ENCODE peak calls at places on chromosome 4, in four cellular contexts. V is stimulated activated CD4-positive, alpha-beta T cell treated with anti-CD3 and anti-CD28 coated beads, Interleukin-12 subunit alpha, Interleukin-12 subunit beta, amount 100 ng/mL, for 48 hours; O is NT2/D1; H is HFFc6. J is an unnamed sample.

GRCh38 chr4:7270121-7270520 is 77.8 kb downstream of the SORCS2 start:
- DNase-seq in O (no peak), H (no peak), V (no peak), J (no peak)

GRCh38 chr4:26826721-26827120 is 33.9 kb upstream of the STIM2 start:
- DNase-seq in V (no peak), O (no peak), H (no peak), J (no peak)

GRCh38 chr4:139659735-139660424 is 5.7 kb upstream of the MGST2 start:
- DNase-seq in H (no peak), V (no peak), O (no peak), J (no peak)

GRCh38 chr4:8849266-8850073 is 22.2 kb downstream of the HMX1 start:
- DNase-seq in V (no peak), H (no peak), O (no peak), J (no peak)

GRCh38 chr4:53010320-53010719 is 148.2 kb downstream of the RASL11B start:
- DNase-seq in V (no peak), H (no peak), O (no peak), J (no peak)

GRCh38 chr4:68176500-68176899 is 46.8 kb upstream of the TMPRSS11F start:
- DNase-seq in V (no peak), H (no peak), O (no peak), J (no peak)

GRCh38 chr4:89755210-89755609 is 81.8 kb downstream of the SNCA start:
- DNase-seq in H (no peak), O (no peak), V (no peak), J (no peak)

GRCh38 chr4:7124643-7125442 is 57.0 kb upstream of the GRPEL1 start:
- DNase-seq in V (no peak), H (peak; percentile 89), O (no peak), J (no peak)

GRCh38 chr4:62256469-62256868 is 1056.3 kb downstream of the ADGRL3 start:
- DNase-seq in O (no peak), H (no peak), V (no peak), J (no peak)

GRCh38 chr4:158535130-158535614 is 13.5 kb downstream of the RXFP1 start:
- DNase-seq in H (peak; percentile 65), O (no peak), V (no peak), J (no peak)

GRCh38 chr4:20520901-20521300 is 179.4 kb upstream of the PACRGL start:
- DNase-seq in O (no peak), V (no peak), H (peak; percentile 69), J (no peak)

GRCh38 chr4:152515678-152516077 is 20.2 kb downstream of the FBXW7 start:
- DNase-seq in V (no peak), O (no peak), H (peak; percentile 37), J (no peak)

GRCh38 chr4:76589872-76590846 is 155.1 kb downstream of the SHROOM3 start:
- DNase-seq in V (no peak), O (peak; percentile 80), H (peak; percentile 90), J (peak; percentile 87)

GRCh38 chr4:41517747-41518146 is 20.2 kb upstream of the LIMCH1 start:
- DNase-seq in V (no peak), O (no peak), H (no peak), J (no peak)

GRCh38 chr4:15695240-15695699 is 7.6 kb upstream of the BST1 start:
- DNase-seq in V (no peak), O (peak; percentile 85), H (peak; percentile 92), J (peak; percentile 18)

GRCh38 chr4:89425023-89425422 is 117.4 kb upstream of the GPRIN3 start:
- DNase-seq in V (no peak), H (no peak), O (no peak), J (no peak)

GRCh38 chr4:40628888-40629287 is 776 bp downstream of the RBM47 start:
- DNase-seq in H (no peak), O (no peak), V (no peak), J (no peak)

GRCh38 chr4:77052352-77052751 is 23.4 kb downstream of the CCNI start:
- DNase-seq in H (peak; percentile 50), V (peak; percentile 49), O (no peak), J (no peak)

GRCh38 chr4:146959692-146960091 is 14.0 kb upstream of the TTC29 start:
- DNase-seq in V (no peak), H (no peak), O (no peak), J (no peak)

GRCh38 chr4:94758700-94759399 is 1.1 kb downstream of the BMPR1B start:
- DNase-seq in O (no peak), H (no peak), V (no peak), J (peak; percentile 15)

J was measured in neuronal stem cell.